ENCODE peak calls at places on chromosomes 13 and 19, in eight cellular contexts. One of them, this sample, is unnamed.

GRCh38 chr13:33172400-33172799 is 113.2 kb downstream of the STARD13 start:
- DNase-seq in dorsolateral prefrontal cortex: no peak
- DNase-seq in nephron progenitor cell: no peak
- DNase-seq in activated CD8-positive, alpha-beta memory T cell treated with anti-CD3 and anti-CD28 coated beads, Interleukin-2, amount 10 ng/mL, durations not matched to agents 7 days and 5 days: no peak
- DNase-seq in LoVo: no peak
- DNase-seq in endothelial cell: no peak
- DNase-seq in memory B cell: no peak
- DNase-seq in GM18507: no peak
- DNase-seq in this sample: no peak

GRCh38 chr19:13098291-13099072 is 4.2 kb downstream of the LYL1 start:
- DNase-seq in memory B cell: no peak
- DNase-seq in dorsolateral prefrontal cortex: no peak
- DNase-seq in nephron progenitor cell: no peak
- DNase-seq in activated CD8-positive, alpha-beta memory T cell treated with anti-CD3 and anti-CD28 coated beads, Interleukin-2, amount 10 ng/mL, durations not matched to agents 7 days and 5 days: no peak
- DNase-seq in LoVo: no peak
- DNase-seq in GM18507: no peak
- DNase-seq in endothelial cell: no peak
- DNase-seq in this sample: no peak

GRCh38 chr13:31110617-31111016 is 51.1 kb downstream of the HSPH1 start:
- DNase-seq in endothelial cell: no peak
- DNase-seq in GM18507: no peak
- DNase-seq in dorsolateral prefrontal cortex: no peak
- DNase-seq in nephron progenitor cell: peak
- DNase-seq in activated CD8-positive, alpha-beta memory T cell treated with anti-CD3 and anti-CD28 coated beads, Interleukin-2, amount 10 ng/mL, durations not matched to agents 7 days and 5 days: no peak
- DNase-seq in memory B cell: no peak
- DNase-seq in LoVo: no peak
- DNase-seq in this sample: no peak

GRCh38 chr13:90485441-90485840 is 862.0 kb upstream of the MIR17HG start:
- DNase-seq in activated CD8-positive, alpha-beta memory T cell treated with anti-CD3 and anti-CD28 coated beads, Interleukin-2, amount 10 ng/mL, durations not matched to agents 7 days and 5 days: no peak
- DNase-seq in GM18507: no peak
- DNase-seq in nephron progenitor cell: no peak
- DNase-seq in endothelial cell: no peak
- DNase-seq in dorsolateral prefrontal cortex: no peak
- DNase-seq in LoVo: peak
- DNase-seq in memory B cell: no peak
- DNase-seq in this sample: no peak

GRCh38 chr13:21074601-21075302 is 13.4 kb upstream of the LATS2 start:
- DNase-seq in endothelial cell: peak
- DNase-seq in GM18507: no peak
- DNase-seq in memory B cell: no peak
- DNase-seq in activated CD8-positive, alpha-beta memory T cell treated with anti-CD3 and anti-CD28 coated beads, Interleukin-2, amount 10 ng/mL, durations not matched to agents 7 days and 5 days: peak
- DNase-seq in dorsolateral prefrontal cortex: no peak
- DNase-seq in nephron progenitor cell: no peak
- DNase-seq in LoVo: no peak
- DNase-seq in this sample: peak

GRCh38 chr13:82654143-82654542 is 1228.1 kb downstream of the SLITRK1 start:
- DNase-seq in GM18507: no peak
- DNase-seq in activated CD8-positive, alpha-beta memory T cell treated with anti-CD3 and anti-CD28 coated beads, Interleukin-2, amount 10 ng/mL, durations not matched to agents 7 days and 5 days: no peak
- DNase-seq in dorsolateral prefrontal cortex: no peak
- DNase-seq in endothelial cell: no peak
- DNase-seq in nephron progenitor cell: no peak
- DNase-seq in LoVo: no peak
- DNase-seq in memory B cell: no peak
- DNase-seq in this sample: no peak

GRCh38 chr13:41660426-41660825 is 203.1 kb downstream of the RGCC start:
- DNase-seq in memory B cell: no peak
- DNase-seq in nephron progenitor cell: no peak
- DNase-seq in dorsolateral prefrontal cortex: no peak
- DNase-seq in GM18507: no peak
- DNase-seq in activated CD8-positive, alpha-beta memory T cell treated with anti-CD3 and anti-CD28 coated beads, Interleukin-2, amount 10 ng/mL, durations not matched to agents 7 days and 5 days: no peak
- DNase-seq in LoVo: no peak
- DNase-seq in endothelial cell: no peak
- DNase-seq in this sample: no peak

GRCh38 chr19:54426291-54426918 is 11.1 kb downstream of the TTYH1 start:
- DNase-seq in GM18507: no peak
- DNase-seq in activated CD8-positive, alpha-beta memory T cell treated with anti-CD3 and anti-CD28 coated beads, Interleukin-2, amount 10 ng/mL, durations not matched to agents 7 days and 5 days: no peak
- DNase-seq in nephron progenitor cell: no peak
- DNase-seq in endothelial cell: no peak
- DNase-seq in dorsolateral prefrontal cortex: no peak
- DNase-seq in LoVo: no peak
- DNase-seq in memory B cell: no peak
- DNase-seq in this sample: no peak

GRCh38 chr19:39499082-39499642 is 415 bp downstream of the DLL3 start:
- DNase-seq in memory B cell: no peak
- DNase-seq in activated CD8-positive, alpha-beta memory T cell treated with anti-CD3 and anti-CD28 coated beads, Interleukin-2, amount 10 ng/mL, durations not matched to agents 7 days and 5 days: no peak
- DNase-seq in dorsolateral prefrontal cortex: no peak
- DNase-seq in LoVo: no peak
- DNase-seq in nephron progenitor cell: peak
- DNase-seq in GM18507: no peak
- DNase-seq in endothelial cell: peak
- DNase-seq in this sample: no peak

GRCh38 chr19:22052644-22053013 is 345 bp downstream of the ZNF257 start:
- DNase-seq in LoVo: no peak
- DNase-seq in endothelial cell: no peak
- DNase-seq in dorsolateral prefrontal cortex: no peak
- DNase-seq in nephron progenitor cell: no peak
- DNase-seq in GM18507: no peak
- DNase-seq in activated CD8-positive, alpha-beta memory T cell treated with anti-CD3 and anti-CD28 coated beads, Interleukin-2, amount 10 ng/mL, durations not matched to agents 7 days and 5 days: peak
- DNase-seq in memory B cell: no peak
- DNase-seq in this sample: no peak

GRCh38 chr13:102707465-102707864 is 12.6 kb upstream of the METTL21C start:
- DNase-seq in dorsolateral prefrontal cortex: no peak
- DNase-seq in nephron progenitor cell: no peak
- DNase-seq in activated CD8-positive, alpha-beta memory T cell treated with anti-CD3 and anti-CD28 coated beads, Interleukin-2, amount 10 ng/mL, durations not matched to agents 7 days and 5 days: no peak
- DNase-seq in endothelial cell: no peak
- DNase-seq in GM18507: no peak
- DNase-seq in LoVo: peak
- DNase-seq in memory B cell: no peak
- DNase-seq in this sample: no peak

GRCh38 chr13:92564942-92565341 is 661.7 kb upstream of the GPC6 start:
- DNase-seq in GM18507: no peak
- DNase-seq in LoVo: no peak
- DNase-seq in nephron progenitor cell: no peak
- DNase-seq in dorsolateral prefrontal cortex: no peak
- DNase-seq in activated CD8-positive, alpha-beta memory T cell treated with anti-CD3 and anti-CD28 coated beads, Interleukin-2, amount 10 ng/mL, durations not matched to agents 7 days and 5 days: no peak
- DNase-seq in endothelial cell: no peak
- DNase-seq in memory B cell: no peak
- DNase-seq in this sample: no peak

GRCh38 chr19:48991823-48992570 is 1.1 kb downstream of the GYS1 start:
- DNase-seq in GM18507: no peak
- DNase-seq in dorsolateral prefrontal cortex: no peak
- DNase-seq in endothelial cell: no peak
- DNase-seq in nephron progenitor cell: no peak
- DNase-seq in activated CD8-positive, alpha-beta memory T cell treated with anti-CD3 and anti-CD28 coated beads, Interleukin-2, amount 10 ng/mL, durations not matched to agents 7 days and 5 days: no peak
- DNase-seq in memory B cell: no peak
- DNase-seq in LoVo: peak
- DNase-seq in this sample: peak

GRCh38 chr19:861756-862528 is 2.5 kb downstream of the CFD start:
- DNase-seq in LoVo: peak
- DNase-seq in activated CD8-positive, alpha-beta memory T cell treated with anti-CD3 and anti-CD28 coated beads, Interleukin-2, amount 10 ng/mL, durations not matched to agents 7 days and 5 days: peak
- DNase-seq in memory B cell: peak
- DNase-seq in dorsolateral prefrontal cortex: no peak
- DNase-seq in GM18507: peak
- DNase-seq in nephron progenitor cell: peak
- DNase-seq in endothelial cell: no peak
- DNase-seq in this sample: no peak

GRCh38 chr13:33537691-33538090 is 252.1 kb upstream of the STARD13 start:
- DNase-seq in nephron progenitor cell: no peak
- DNase-seq in GM18507: no peak
- DNase-seq in activated CD8-positive, alpha-beta memory T cell treated with anti-CD3 and anti-CD28 coated beads, Interleukin-2, amount 10 ng/mL, durations not matched to agents 7 days and 5 days: no peak
- DNase-seq in endothelial cell: no peak
- DNase-seq in memory B cell: no peak
- DNase-seq in dorsolateral prefrontal cortex: no peak
- DNase-seq in LoVo: no peak
- DNase-seq in this sample: no peak

GRCh38 chr13:74040200-74040599 is 94.0 kb downstream of the KLF12 start:
- DNase-seq in endothelial cell: peak
- DNase-seq in activated CD8-positive, alpha-beta memory T cell treated with anti-CD3 and anti-CD28 coated beads, Interleukin-2, amount 10 ng/mL, durations not matched to agents 7 days and 5 days: no peak
- DNase-seq in dorsolateral prefrontal cortex: no peak
- DNase-seq in GM18507: no peak
- DNase-seq in LoVo: peak
- DNase-seq in memory B cell: peak
- DNase-seq in nephron progenitor cell: peak
- DNase-seq in this sample: peak

GRCh38 chr19:41226053-41226873 is 7.2 kb downstream of the AXL start:
- DNase-seq in memory B cell: no peak
- DNase-seq in GM18507: no peak
- DNase-seq in LoVo: peak
- DNase-seq in dorsolateral prefrontal cortex: no peak
- DNase-seq in nephron progenitor cell: peak
- DNase-seq in activated CD8-positive, alpha-beta memory T cell treated with anti-CD3 and anti-CD28 coated beads, Interleukin-2, amount 10 ng/mL, durations not matched to agents 7 days and 5 days: peak
- DNase-seq in endothelial cell: peak
- DNase-seq in this sample: no peak

GRCh38 chr13:37869756-37870488 is at the start of gene TRPC4:
- DNase-seq in activated CD8-positive, alpha-beta memory T cell treated with anti-CD3 and anti-CD28 coated beads, Interleukin-2, amount 10 ng/mL, durations not matched to agents 7 days and 5 days: no peak
- DNase-seq in LoVo: no peak
- DNase-seq in dorsolateral prefrontal cortex: peak
- DNase-seq in endothelial cell: peak
- DNase-seq in nephron progenitor cell: peak
- DNase-seq in memory B cell: no peak
- DNase-seq in GM18507: no peak
- DNase-seq in this sample: no peak